ENCODE peak calls at places on chromosomes 2 and 18, in eight cellular contexts. Q is LHCN-M2; N is WERI-Rb-1; W is activated CD4-positive, alpha-beta T cell treated with anti-CD3 and anti-CD28 coated beads, Interleukin-2, amount 10 ng/mL, durations not matched to agents 7 days and 5 days; E is right atrium auricular region; L is epithelial cell of esophagus; K is spleen; J is esophagus squamous epithelium. F is an unnamed sample.

GRCh38 chr2:208031608-208032019 is 6.3 kb upstream of the PLEKHM3 start:
- DNase-seq in W (no peak), L (peak; percentile 64), N (no peak), E (no peak), J (no peak), K (no peak), Q (no peak), F (no peak)

GRCh38 chr2:120845281-120845680 is 109.6 kb downstream of the GLI2 start:
- DNase-seq in W (no peak), L (no peak), K (peak; percentile 69), Q (no peak), N (no peak), E (peak; percentile 81), J (no peak), F (no peak)

GRCh38 chr2:99682280-99683060 is 192.7 kb upstream of the REV1 start:
- DNase-seq in J (no peak), N (peak; percentile 31), W (no peak), L (no peak), Q (no peak), K (no peak), E (peak; percentile 40), F (no peak)

GRCh38 chr2:29174937-29175336 is 59.7 kb downstream of the CLIP4 start:
- DNase-seq in E (no peak), J (no peak), Q (no peak), W (no peak), L (no peak), K (no peak), N (peak; percentile 54), F (no peak)

GRCh38 chr18:9712606-9713005 is 4.5 kb downstream of the RAB31 start:
- DNase-seq in J (no peak), K (no peak), W (no peak), N (no peak), Q (no peak), L (no peak), E (peak; percentile 16), F (no peak)

GRCh38 chr2:100818003-100818605 is 1.8 kb upstream of the NPAS2 start:
- DNase-seq in Q (peak; percentile 48), N (no peak), E (no peak), L (peak; percentile 73), K (no peak), J (no peak), W (peak; percentile 10), F (no peak)

GRCh38 chr2:128736046-128736688 is 417.5 kb upstream of the HS6ST1 start:
- DNase-seq in J (no peak), K (no peak), N (no peak), W (no peak), L (no peak), E (peak; percentile 44), Q (no peak), F (no peak)

GRCh38 chr2:61439241-61440002 is 31.5 kb downstream of the USP34 start:
- DNase-seq in N (no peak), W (no peak), E (no peak), K (no peak), Q (no peak), L (no peak), J (no peak), F (no peak)

GRCh38 chr2:228329279-228329678 is 147.8 kb upstream of the SPHKAP start:
- DNase-seq in N (no peak), K (no peak), J (no peak), L (no peak), E (no peak), W (no peak), Q (no peak), F (no peak)

GRCh38 chr2:71995067-71995665 is 152.5 kb downstream of the CYP26B1 start:
- DNase-seq in N (no peak), L (peak; percentile 31), E (no peak), K (no peak), Q (peak; percentile 63), J (no peak), W (no peak), F (no peak)

GRCh38 chr2:233705911-233706506 is 6.7 kb upstream of the UGT1A5 start:
- DNase-seq in J (no peak), K (no peak), E (no peak), W (no peak), Q (no peak), N (no peak), L (peak; percentile 73), F (no peak)

GRCh38 chr2:193824474-193824873 is 1629.7 kb upstream of the TMEFF2 start:
- DNase-seq in N (no peak), Q (peak; percentile 79), W (no peak), J (no peak), K (no peak), L (peak; percentile 93), E (no peak), F (no peak)

GRCh38 chr2:59000796-59001195 is 759.7 kb upstream of the FANCL start:
- DNase-seq in E (no peak), N (no peak), K (no peak), W (no peak), Q (no peak), J (no peak), L (no peak), F (no peak)

GRCh38 chr2:36376319-36376765 is 20.8 kb downstream of the CRIM1 start:
- DNase-seq in J (no peak), N (no peak), L (peak; percentile 47), W (no peak), E (no peak), K (no peak), Q (no peak), F (no peak)

GRCh38 chr2:39266139-39266805 is 22.5 kb upstream of the CDKL4 start:
- DNase-seq in N (no peak), K (no peak), E (no peak), J (no peak), Q (peak; percentile 54), L (peak; percentile 45), W (no peak), F (peak; percentile 3)

GRCh38 chr2:203510941-203511305 is 24.2 kb downstream of the RAPH1 start:
- DNase-seq in N (no peak), J (no peak), W (no peak), L (no peak), K (no peak), Q (no peak), E (no peak), F (no peak)

GRCh38 chr2:120867290-120868231 is 131.9 kb downstream of the GLI2 start:
- DNase-seq in K (peak; percentile 77), Q (peak; percentile 61), L (peak; percentile 65), W (no peak), N (no peak), E (peak; percentile 87), J (no peak), F (no peak)

GRCh38 chr2:32865399-32866068 is 81.2 kb upstream of the LTBP1 start:
- DNase-seq in E (no peak), K (no peak), Q (peak; percentile 85), W (no peak), L (peak; percentile 91), N (no peak), J (no peak), F (no peak)